ENCODE peak calls at places on chromosomes 1 and 21, in eight cellular contexts. X is posterior vena cava; U is M059J; C is brain microvascular endothelial cell; H is HT-29; E is central memory CD8-positive, alpha-beta T cell; T is activated CD8-positive, alpha-beta memory T cell treated with anti-CD3 and anti-CD28 coated beads, Interleukin-2, amount 10 ng/mL, durations not matched to agents 7 days and 5 days; M is hippocampal formation. R is an unnamed sample.

GRCh38 chr1:43280683-43281082 is 4.7 kb downstream of the C1orf210 start:
- DNase-seq in H (no peak), X (peak), T (no peak), M (no peak), E (no peak), C (no peak), U (no peak), R (no peak)

GRCh38 chr1:105652109-105652508 is 1404.4 kb upstream of the PRMT6 start:
- DNase-seq in U (no peak), H (no peak), C (no peak), X (no peak), E (no peak), M (no peak), T (no peak), R (no peak)

GRCh38 chr21:44752701-44753235 is 41.4 kb upstream of the TSPEAR start:
- DNase-seq in H (peak), X (peak), M (no peak), E (no peak), C (no peak), T (no peak), U (peak), R (no peak)

GRCh38 chr21:43771199-43771675 is 4.9 kb downstream of the CSTB start:
- DNase-seq in U (no peak), M (no peak), T (no peak), X (no peak), C (no peak), H (no peak), E (no peak), R (no peak)

GRCh38 chr1:6273380-6273891 is 12.5 kb upstream of the GPR153 start:
- DNase-seq in H (peak), X (no peak), C (peak), M (peak), E (no peak), U (peak), T (no peak), R (peak)

GRCh38 chr1:97070366-97070765 is 348.8 kb downstream of the PTBP2 start:
- DNase-seq in M (no peak), E (no peak), T (no peak), C (peak), X (no peak), U (peak), H (no peak), R (peak)

GRCh38 chr1:10870493-10871096 is 74.1 kb upstream of the CASZ1 start:
- DNase-seq in U (no peak), T (no peak), H (no peak), X (no peak), E (no peak), M (no peak), C (no peak), R (no peak)

GRCh38 chr1:184610872-184611614 is 143.6 kb downstream of the EDEM3 start:
- DNase-seq in E (no peak), C (no peak), T (no peak), M (no peak), U (no peak), X (no peak), H (no peak), R (no peak)

GRCh38 chr1:32464716-32465540 is at the start of gene ZBTB8B:
- DNase-seq in U (peak), X (peak), T (peak), C (peak), H (no peak), E (no peak), M (peak), R (peak)

R was measured in EL.